ENCODE peak calls at places on chromosomes 16 and 17, in six cellular contexts. K is right atrium auricular region; F is heart right ventricle; E is CD4-positive, CD25-positive, alpha-beta regulatory T cell; D is ascending aorta; T is testis. G is an unnamed sample. For H3K4me1 and H3K27me3, the result is how much of the 10 kb centered on the place peaks cover.

GRCh38 chr16:52552643-52553042 is 5.7 kb upstream of the TOX3 start:
- DNase-seq in D (no peak), T (no peak), K (no peak), F (no peak), E (no peak), G (no peak)

GRCh38 chr17:16294560-16294959 is 58.7 kb downstream of the CENPV start:
- DNase-seq in F (no peak), D (no peak), T (no peak), K (no peak), E (no peak), G (no peak)

GRCh38 chr17:78272914-78273258 is 41.5 kb downstream of the TMEM235 start:
- DNase-seq in F (no peak), T (no peak), D (no peak), E (no peak), K (no peak), G (no peak)

GRCh38 chr16:7013990-7014389 is 318.7 kb upstream of the RBFOX1 start:
- DNase-seq in D (no peak), T (no peak), K (no peak), F (no peak), E (no peak), G (no peak)

GRCh38 chr16:65409505-65409904 is 287.6 kb upstream of the CDH11 start:
- DNase-seq in K (no peak), F (no peak), T (no peak), D (no peak), E (no peak), G (no peak)

GRCh38 chr17:46789610-46790009 is 28.9 kb downstream of the WNT3 start:
- DNase-seq in K (no peak), E (no peak), T (no peak), F (no peak), D (no peak), G (no peak)

GRCh38 chr16:21653571-21653970 is 1.2 kb upstream of the IGSF6 start:
- DNase-seq in E (no peak), F (no peak), K (no peak), T (no peak), D (no peak), G (no peak)

GRCh38 chr17:81194941-81195901 is 27.5 kb downstream of the CEP131 start:
- DNase-seq in F (peak), K (no peak), E (no peak), D (no peak), T (no peak), G (no peak)

GRCh38 chr16:55328611-55329569 is 4.9 kb downstream of the IRX6 start:
- DNase-seq in E (no peak), D (no peak), K (no peak), T (no peak), F (no peak), G (no peak)

GRCh38 chr17:66941249-66941648 is 23.3 kb upstream of the CACNG4 start:
- DNase-seq in T (no peak), D (no peak), E (no peak), F (no peak), K (no peak), G (no peak)

GRCh38 chr17:48520631-48521045 is 10.2 kb downstream of the HOXB1 start:
- DNase-seq in F (no peak), K (no peak), E (no peak), D (no peak), T (no peak), G (no peak)

GRCh38 chr16:77711775-77712174 is 10.5 kb upstream of the NUDT7 start:
- DNase-seq in E (no peak), F (no peak), D (no peak), T (no peak), K (no peak), G (no peak)

GRCh38 chr17:20267459-20267842 is 199.9 kb downstream of the LGALS9B start:
- DNase-seq in F (no peak), D (no peak), E (no peak), T (no peak), K (no peak), G (peak)

GRCh38 chr16:84303023-84303422 is 8.3 kb downstream of the WFDC1 start:
- DNase-seq in K (no peak), E (no peak), T (no peak), F (no peak), D (no peak), G (peak)

GRCh38 chr16:82439678-82440293 is 187.0 kb upstream of the CDH13 start:
- DNase-seq in E (no peak), F (no peak), K (no peak), T (peak), D (no peak), G (peak)

GRCh38 chr16:57620316-57621231 is 7.9 kb upstream of the ADGRG1 start:
- DNase-seq in F (no peak), D (no peak), E (no peak), K (no peak), T (no peak), G (no peak)

GRCh38 chr16:53022374-53022773 is 30.3 kb downstream of the CHD9NB start:
- DNase-seq in T (peak), K (no peak), D (no peak), F (no peak), E (no peak), G (peak)

GRCh38 chr16:57091200-57091989 is 988 bp upstream of the CPNE2 start:
- DNase-seq in F (peak), K (peak), E (no peak), D (no peak), T (peak), G (peak)

GRCh38 chr17:76271669-76272540 is 6.8 kb downstream of the UBALD2 start:
- DNase-seq in D (no peak), T (no peak), F (no peak), E (peak), K (no peak), G (no peak)

GRCh38 chr16:88619859-88620655 is 18.3 kb upstream of the IL17C start:
- DNase-seq in K (no peak), T (no peak), F (no peak), D (no peak), E (peak), G (peak)

GRCh38 chr17:40095944-40096791 is 4.2 kb downstream of the NR1D1 start:
- DNase-seq in T (no peak), D (no peak), E (peak), K (no peak), F (no peak), G (no peak)

GRCh38 chr16:4387769-4388168 is 16.1 kb downstream of the VASN start:
- DNase-seq in T (no peak), K (no peak), F (no peak), D (no peak), E (no peak), G (no peak)

GRCh38 chr16:51407921-51408320 is 256.9 kb upstream of the SALL1 start:
- DNase-seq in F (no peak), K (no peak), E (no peak), T (no peak), D (no peak), G (no peak)

GRCh38 chr16:10181196-10182162 is 749 bp downstream of the GRIN2A start:
- DNase-seq in E (no peak), K (peak), D (no peak), F (peak), T (peak), G (no peak)

GRCh38 chr17:82536220-82537201 is 17.0 kb downstream of the FOXK2 start:
- DNase-seq in D (no peak), K (no peak), T (peak), E (no peak), F (peak), G (peak)

GRCh38 chr17:3657874-3658783 is 10.2 kb downstream of the TAX1BP3 start:
- DNase-seq in D (no peak), K (no peak), T (no peak), E (no peak), F (no peak), G (no peak)

GRCh38 chr17:55089955-55090573 is 121.5 kb downstream of the STXBP4 start:
- DNase-seq in F (no peak), D (no peak), K (no peak), E (peak), T (no peak), G (peak)

GRCh38 chr17:8994319-8994718 is 27.0 kb upstream of the NTN1 start:
- DNase-seq in T (peak), D (peak), F (peak), E (no peak), K (no peak), G (peak)

GRCh38 chr16:22188595-22189442 is 17.3 kb upstream of the EEF2K start:
- DNase-seq in D (no peak), K (peak), F (peak), T (peak), E (peak), G (peak)

GRCh38 chr17:14333506-14333905 is 32.6 kb downstream of the HS3ST3B1 start:
- DNase-seq in T (no peak), F (no peak), E (no peak), K (no peak), D (no peak), G (no peak)

GRCh38 chr16:14405611-14406537 is 224.2 kb downstream of the PARN start:
- DNase-seq in T (peak), E (no peak), D (no peak), F (peak), K (no peak), G (no peak)

GRCh38 chr16:53865492-53865863 is 161.5 kb downstream of the FTO start:
- DNase-seq in D (no peak), F (no peak), T (no peak), E (no peak), K (no peak), G (peak)

GRCh38 chr16:720507-720989 is 398 bp upstream of the ANTKMT start:
- DNase-seq in E (no peak), K (no peak), F (no peak), T (peak), D (no peak), G (peak)

GRCh38 chr17:19460695-19461094 is 49.7 kb downstream of the RNF112 start:
- DNase-seq in D (no peak), F (no peak), E (no peak), K (no peak), T (no peak), G (no peak)

DNA sequence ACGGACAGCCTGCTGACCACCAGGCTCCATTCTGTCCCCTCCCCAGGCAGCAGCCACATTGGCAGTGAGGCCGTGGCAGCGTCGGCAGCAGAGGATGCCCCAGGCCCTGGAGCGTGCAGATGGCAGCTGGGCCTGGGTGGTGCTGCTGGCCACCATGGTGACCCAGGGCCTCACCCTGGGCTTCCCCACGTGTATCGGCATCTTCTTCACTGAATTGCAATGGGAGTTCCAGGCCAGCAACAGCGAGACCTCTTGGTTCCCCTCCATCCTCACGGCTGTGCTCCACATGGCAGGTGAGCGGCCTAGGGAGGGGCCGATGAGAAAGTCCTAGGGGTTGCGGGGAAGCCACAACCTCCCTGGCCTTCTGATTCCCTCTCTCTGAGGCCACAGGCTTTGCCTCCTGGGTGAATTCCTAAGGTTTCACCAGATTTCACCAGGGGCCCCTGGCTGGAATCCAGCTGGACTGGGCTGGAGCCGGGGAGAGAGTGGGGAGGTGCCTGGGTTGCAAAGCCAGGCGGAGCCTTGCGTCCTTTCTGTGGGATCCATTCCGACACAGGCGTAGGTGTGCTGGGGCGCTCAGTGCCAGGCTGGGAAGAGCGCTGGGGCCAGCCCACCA is 5.9 kb downstream of the SLC16A5 start:
- DNase-seq in F (no peak), D (no peak), K (no peak), E (no peak), T (no peak), G (no peak)
- H3K4me1 ChIP-seq in F (under half), D (under half), K (under half), E (under half), T (under half), G (under half)

GRCh38 chr16:87346517-87347060 is 29.4 kb upstream of the C16orf95 start:
- DNase-seq in K (no peak), T (no peak), F (no peak), E (no peak), D (no peak), G (no peak)

GRCh38 chr16:87347932-87348615 is 30.9 kb upstream of the C16orf95 start:
- DNase-seq in K (no peak), E (no peak), F (peak), T (no peak), D (no peak), G (no peak)

GRCh38 chr16:87350031-87350430 is 32.8 kb upstream of the C16orf95 start:
- DNase-seq in D (no peak), K (no peak), T (no peak), F (peak), E (no peak), G (no peak)

GRCh38 chr16:87350681-87351319 is 32.8 kb downstream of the FBXO31 start:
- DNase-seq in F (peak), K (peak), D (no peak), E (no peak), T (peak), G (no peak)

DNA sequence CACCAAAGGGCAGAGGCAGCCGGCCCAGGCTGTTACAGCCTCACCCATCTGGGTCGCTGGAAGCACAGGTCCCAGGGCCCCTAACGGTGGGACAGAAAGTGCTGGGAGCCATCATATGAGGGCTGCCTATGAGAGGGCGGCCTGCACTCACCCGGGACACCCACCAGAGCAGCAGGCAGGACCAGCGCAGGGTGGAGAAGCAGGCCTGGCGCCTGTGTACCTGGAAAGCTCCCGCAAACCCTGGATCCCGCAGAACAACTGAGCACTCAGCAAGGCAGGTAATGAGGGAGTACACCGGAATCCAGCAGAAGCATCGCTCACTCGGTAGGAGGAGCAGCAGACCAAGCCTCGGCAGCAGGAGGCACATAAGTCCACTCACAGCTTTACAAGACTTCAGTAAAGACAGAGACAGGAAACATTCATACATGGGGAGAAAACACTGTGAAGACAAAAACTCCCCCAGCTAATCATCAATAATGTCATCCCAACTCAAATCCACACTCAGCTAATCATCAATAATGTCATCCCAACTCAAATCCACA is 31.5 kb upstream of the C16orf95 start:
- DNase-seq in T (no peak), K (no peak), E (no peak), F (peak), D (no peak), G (no peak)
- H3K27ac ChIP-seq in T (no peak), K (no peak), E (no peak), F (no peak), D (no peak), G (no peak)

GRCh38 chr17:1328437-1328836 is 49.0 kb downstream of the TRARG1 start:
- DNase-seq in D (no peak), E (no peak), T (no peak), F (no peak), K (no peak), G (no peak)
- H3K27me3 ChIP-seq in D (under half), E (under half), T (under half), F (under half), K (under half), G (under half)

DNA sequence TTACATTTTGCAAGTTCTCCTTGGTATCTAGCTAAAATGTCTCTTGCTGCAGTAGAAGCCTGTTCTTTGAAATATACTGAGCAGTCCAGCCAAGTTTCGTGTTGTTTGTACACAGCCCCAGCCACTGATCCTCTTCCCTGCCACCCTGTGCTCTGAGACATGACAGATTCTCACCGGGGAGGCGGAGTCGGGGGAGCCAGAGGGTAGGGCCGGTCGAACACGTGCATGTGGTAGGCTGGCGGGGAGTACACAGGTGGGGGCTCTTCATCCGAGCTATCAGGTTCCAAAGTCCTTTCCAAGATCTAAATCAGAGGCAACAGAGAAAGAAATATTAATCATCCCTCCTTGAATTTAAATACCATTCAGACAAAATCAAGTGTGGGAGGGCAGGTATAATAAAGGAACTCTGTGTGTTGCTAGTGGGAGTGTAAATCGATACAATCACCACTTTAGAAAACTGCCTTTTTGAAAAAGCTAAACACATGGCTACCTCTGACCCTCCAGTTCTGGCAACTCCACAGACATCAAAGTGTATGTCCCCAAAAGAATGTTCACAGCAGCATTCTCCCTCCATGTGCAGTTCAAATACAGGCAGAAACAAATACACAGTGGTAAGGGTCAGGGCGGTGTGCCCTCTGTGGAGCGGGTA is 29.7 kb upstream of the MRPS23 start:
- DNase-seq in E (no peak), T (no peak), D (no peak), F (no peak), K (no peak), G (no peak)
- H3K4me1 ChIP-seq in E (under half), T (under half), D (under half), F (under half), K (half or more), G (half or more)

G was measured in SJSA1.